ENCODE peak calls at places on chromosomes 2 and 18, in seven cellular contexts. Y is HL-60, V is suprapubic skin, L is stomach, G is upper lobe of left lung, D is spleen, Q is sigmoid colon. Z is an unnamed sample.

GRCh38 chr2:218001629-218002028 is 1.2 kb downstream of the TNS1 start:
- DNase-seq in Y (no peak), V (no peak), L (no peak), G (no peak), D (no peak), Q (no peak), Z (no peak)

GRCh38 chr18:31102020-31102684 is at the start of gene DSC2:
- DNase-seq in Y (no peak), V (peak; percentile 79), L (peak; percentile 61), G (peak; percentile 63), D (peak; percentile 86), Q (no peak), Z (peak; percentile 47)

GRCh38 chr18:76847926-76848325 is 25.6 kb downstream of the ZNF236 start:
- DNase-seq in Y (no peak), V (no peak), L (no peak), G (no peak), D (no peak), Q (no peak), Z (no peak)

GRCh38 chr2:19009510-19009909 is 348.9 kb downstream of the OSR1 start:
- DNase-seq in Y (no peak), V (no peak), L (no peak), G (no peak), D (no peak), Q (no peak), Z (no peak)

GRCh38 chr2:188751786-188752185 is 222.4 kb upstream of the COL3A1 start:
- DNase-seq in Y (no peak), V (no peak), L (no peak), G (no peak), D (no peak), Q (no peak), Z (no peak)

GRCh38 chr2:240124651-240125030 is 11.5 kb downstream of the COPS9 start:
- DNase-seq in Y (no peak), V (peak; percentile 67), L (peak; percentile 23), G (peak; percentile 8), D (peak; percentile 43), Q (no peak), Z (no peak)

GRCh38 chr2:226011716-226012115 is 612.2 kb downstream of the NYAP2 start:
- DNase-seq in Y (no peak), V (no peak), L (no peak), G (no peak), D (no peak), Q (no peak), Z (no peak)

GRCh38 chr2:28035816-28036215 is 145.3 kb downstream of the BABAM2 start:
- DNase-seq in Y (no peak), V (no peak), L (no peak), G (no peak), D (no peak), Q (no peak), Z (no peak)

GRCh38 chr2:234099266-234099665 is 48.8 kb downstream of the SPP2 start:
- DNase-seq in Y (no peak), V (no peak), L (no peak), G (no peak), D (no peak), Q (no peak), Z (no peak)

GRCh38 chr18:27585602-27586173 is 400.6 kb upstream of the CHST9 start:
- DNase-seq in Y (no peak), V (no peak), L (no peak), G (no peak), D (no peak), Q (no peak), Z (no peak)

GRCh38 chr2:40138327-40138726 is 313.6 kb downstream of the SLC8A1 start:
- DNase-seq in Y (no peak), V (no peak), L (no peak), G (no peak), D (no peak), Q (no peak), Z (no peak)

GRCh38 chr2:217955881-217956493 is 46.8 kb downstream of the TNS1 start:
- DNase-seq in Y (no peak), V (peak; percentile 54), L (peak; percentile 5), G (no peak), D (no peak), Q (no peak), Z (no peak)

GRCh38 chr2:207967121-207967520 is 58.2 kb downstream of the PLEKHM3 start:
- DNase-seq in Y (no peak), V (no peak), L (no peak), G (no peak), D (no peak), Q (no peak), Z (no peak)

GRCh38 chr18:10197097-10197496 is 257.3 kb upstream of the APCDD1 start:
- DNase-seq in Y (no peak), V (no peak), L (no peak), G (peak; percentile 66), D (no peak), Q (no peak), Z (no peak)

GRCh38 chr2:228703099-228703498 is 521.6 kb upstream of the SPHKAP start:
- DNase-seq in Y (no peak), V (no peak), L (no peak), G (no peak), D (no peak), Q (no peak), Z (no peak)

GRCh38 chr2:216575465-216575864 is 57.8 kb upstream of the IGFBP2 start:
- DNase-seq in Y (no peak), V (no peak), L (no peak), G (no peak), D (no peak), Q (no peak), Z (no peak)

GRCh38 chr2:108393197-108393596 is 15.4 kb downstream of the SULT1C4 start:
- DNase-seq in Y (no peak), V (no peak), L (no peak), G (no peak), D (no peak), Q (no peak), Z (no peak)

GRCh38 chr2:108392029-108392428 is 14.3 kb downstream of the SULT1C4 start:
- DNase-seq in Y (no peak), V (no peak), L (no peak), G (no peak), D (no peak), Q (no peak), Z (no peak)

GRCh38 chr2:108399479-108399878 is 21.7 kb downstream of the SULT1C4 start:
- DNase-seq in Y (no peak), V (no peak), L (no peak), G (no peak), D (no peak), Q (no peak), Z (no peak)

GRCh38 chr2:108395155-108395554 is 17.4 kb downstream of the SULT1C4 start:
- DNase-seq in Y (no peak), V (no peak), L (no peak), G (no peak), D (no peak), Q (no peak), Z (no peak)

GRCh38 chr2:108396845-108397244 is 19.1 kb downstream of the SULT1C4 start:
- DNase-seq in Y (no peak), V (no peak), L (no peak), G (no peak), D (no peak), Q (no peak), Z (no peak)
- TF ChIP-seq CTCF in Y (no peak), V (no peak), L (no peak), G (no peak), D (no peak), Q (no peak), Z (no peak)

GRCh38 chr18:43160509-43160908 is 45.0 kb upstream of the RIT2 start:
- DNase-seq in Y (no peak), V (no peak), L (no peak), G (no peak), D (no peak), Q (no peak), Z (no peak)
- TF ChIP-seq POLR2AphosphoS5 in Y (no peak), V (no peak), L (no peak), G (no peak), D (no peak), Q (no peak), Z (no peak)

GRCh38 chr2:42401773-42402172 is 40.8 kb upstream of the COX7A2L start:
- DNase-seq in Y (no peak), V (no peak), L (no peak), G (no peak), D (no peak), Q (no peak), Z (no peak)

GRCh38 chr2:42407476-42407875 is 46.5 kb upstream of the COX7A2L start:
- DNase-seq in Y (no peak), V (no peak), L (no peak), G (no peak), D (no peak), Q (no peak), Z (no peak)

GRCh38 chr2:42408009-42408408 is 47.0 kb upstream of the COX7A2L start:
- DNase-seq in Y (no peak), V (no peak), L (no peak), G (no peak), D (no peak), Q (no peak), Z (no peak)

GRCh38 chr2:42404666-42405065 is 43.6 kb upstream of the COX7A2L start:
- DNase-seq in Y (no peak), V (no peak), L (no peak), G (no peak), D (no peak), Q (no peak), Z (no peak)
- TF ChIP-seq CTCF in Y (no peak), V (no peak), L (no peak), G (no peak), D (no peak), Q (no peak), Z (no peak)

GRCh38 chr2:78309460-78309859 is 716.0 kb upstream of the REG3G start:
- DNase-seq in Y (no peak), V (no peak), L (no peak), G (no peak), D (no peak), Q (no peak), Z (no peak)

GRCh38 chr2:78318275-78318674 is 707.2 kb upstream of the REG3G start:
- DNase-seq in Y (no peak), V (no peak), L (no peak), G (no peak), D (no peak), Q (no peak), Z (no peak)

DNA sequence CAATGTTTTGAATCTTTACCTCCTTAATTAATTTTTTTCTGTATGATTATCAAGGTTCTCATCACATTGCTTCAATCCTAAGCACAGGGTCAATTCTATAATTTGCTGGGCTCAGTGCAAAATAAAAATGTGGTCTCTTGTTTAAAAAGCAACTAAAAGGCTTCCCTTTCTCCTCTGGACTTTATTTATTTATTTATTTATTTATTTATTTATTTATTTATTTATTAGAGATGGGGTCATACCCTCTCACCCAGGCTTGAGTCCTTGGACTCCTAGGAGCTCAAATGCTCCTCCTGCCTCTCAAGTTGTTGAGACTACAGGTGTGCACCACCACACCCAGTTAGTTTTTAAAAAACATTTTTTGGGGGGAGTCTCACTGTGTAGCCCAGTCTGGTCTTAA is 710.1 kb upstream of the REG3G start:
- DNase-seq in Y (no peak), V (no peak), L (no peak), G (no peak), D (no peak), Q (no peak), Z (no peak)
- TF ChIP-seq POLR2AphosphoS5 in Y (no peak), V (no peak), L (no peak), G (no peak), D (no peak), Q (no peak), Z (no peak)